ENCODE peak calls at places on chromosomes 6 and 20, in seven cellular contexts. M is H1, D is sigmoid colon, F is suprapubic skin, O is GM23338, J is upper lobe of left lung, Y is HepG2. B is an unnamed sample. For H3K4me1 and H3K36me3, the result is how much of the 10 kb centered on the place peaks cover.

GRCh38 chr20:46582648-46583047 is 32.2 kb upstream of the OCSTAMP start:
- DNase-seq in F (no peak), Y (no peak), M (no peak), J (no peak), O (no peak), D (peak), B (no peak)

GRCh38 chr6:160337301-160337700 is 10.9 kb upstream of the SLC22A3 start:
- DNase-seq in F (no peak), O (no peak), J (no peak), D (no peak), Y (no peak), M (no peak), B (no peak)

GRCh38 chr6:119543332-119543731 is 193.8 kb upstream of the MAN1A1 start:
- DNase-seq in M (no peak), D (no peak), O (no peak), F (no peak), Y (no peak), J (no peak), B (no peak)

GRCh38 chr6:20919677-20920385 is 385.6 kb downstream of the CDKAL1 start:
- DNase-seq in Y (no peak), J (no peak), D (no peak), F (no peak), M (no peak), O (no peak), B (no peak)

GRCh38 chr6:43636312-43636667 is 650 bp downstream of the MAD2L1BP start:
- DNase-seq in M (no peak), O (peak), J (no peak), Y (no peak), F (no peak), D (no peak), B (no peak)

GRCh38 chr6:31609519-31610406 is 5.3 kb upstream of the AIF1 start:
- DNase-seq in J (no peak), D (no peak), F (no peak), Y (no peak), O (no peak), M (no peak), B (no peak)

GRCh38 chr20:56616704-56617103 is 12.4 kb upstream of the TFAP2C start:
- DNase-seq in M (no peak), Y (no peak), F (no peak), O (no peak), J (no peak), D (no peak), B (no peak)

GRCh38 chr6:87373377-87373776 is 28.8 kb downstream of the C6orf163 start:
- DNase-seq in J (no peak), M (no peak), D (no peak), O (no peak), Y (no peak), F (no peak), B (no peak)

GRCh38 chr20:43744121-43744520 is 17.3 kb upstream of the GTSF1L start:
- DNase-seq in Y (no peak), F (no peak), M (no peak), D (no peak), O (no peak), J (no peak), B (no peak)

GRCh38 chr6:28719275-28719940 is 193.7 kb downstream of the GPX5 start:
- DNase-seq in O (peak), F (no peak), M (no peak), J (no peak), Y (peak), D (no peak), B (no peak)

DNA sequence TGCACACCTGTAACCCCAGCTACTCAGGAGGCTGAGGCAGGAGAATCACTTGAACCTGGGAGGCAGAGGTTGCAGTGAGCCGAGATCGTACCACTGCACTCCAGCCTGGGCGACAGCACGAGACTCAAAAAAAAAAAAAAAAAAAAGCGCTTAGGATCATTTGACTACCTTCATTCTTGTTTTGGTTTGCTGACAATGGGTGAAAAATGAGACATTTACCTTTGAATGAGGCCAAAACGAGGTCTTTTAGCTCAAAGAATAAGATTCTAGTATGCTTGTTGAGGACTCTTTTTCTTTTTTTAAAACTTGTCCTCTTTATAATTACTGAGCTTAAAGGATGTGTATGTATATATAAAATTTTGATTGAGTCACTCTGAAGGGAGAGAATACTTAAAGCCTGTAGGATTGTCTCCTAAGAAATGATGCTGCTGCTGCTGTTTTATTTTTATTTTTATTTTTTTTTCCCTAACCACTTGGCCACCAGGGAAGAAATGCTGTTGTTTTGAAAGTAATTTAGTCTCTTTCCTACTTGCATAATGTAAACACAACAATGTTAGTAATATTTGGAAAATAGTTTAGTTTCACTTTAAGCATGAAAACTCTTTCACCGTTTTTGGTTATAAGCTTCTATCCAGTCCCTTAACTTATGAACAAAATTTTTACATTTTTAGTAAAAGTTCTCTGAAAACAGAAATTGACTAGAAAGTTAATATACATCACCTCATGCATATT is 7.9 kb downstream of the UBR2 start:
- DNase-seq in Y (no peak), F (no peak), O (peak), J (no peak), M (no peak), D (no peak), B (no peak)
- H3K4me1 ChIP-seq in Y (under half), F (under half), O (under half), J (under half), M (under half), D (under half), B (under half)

DNA sequence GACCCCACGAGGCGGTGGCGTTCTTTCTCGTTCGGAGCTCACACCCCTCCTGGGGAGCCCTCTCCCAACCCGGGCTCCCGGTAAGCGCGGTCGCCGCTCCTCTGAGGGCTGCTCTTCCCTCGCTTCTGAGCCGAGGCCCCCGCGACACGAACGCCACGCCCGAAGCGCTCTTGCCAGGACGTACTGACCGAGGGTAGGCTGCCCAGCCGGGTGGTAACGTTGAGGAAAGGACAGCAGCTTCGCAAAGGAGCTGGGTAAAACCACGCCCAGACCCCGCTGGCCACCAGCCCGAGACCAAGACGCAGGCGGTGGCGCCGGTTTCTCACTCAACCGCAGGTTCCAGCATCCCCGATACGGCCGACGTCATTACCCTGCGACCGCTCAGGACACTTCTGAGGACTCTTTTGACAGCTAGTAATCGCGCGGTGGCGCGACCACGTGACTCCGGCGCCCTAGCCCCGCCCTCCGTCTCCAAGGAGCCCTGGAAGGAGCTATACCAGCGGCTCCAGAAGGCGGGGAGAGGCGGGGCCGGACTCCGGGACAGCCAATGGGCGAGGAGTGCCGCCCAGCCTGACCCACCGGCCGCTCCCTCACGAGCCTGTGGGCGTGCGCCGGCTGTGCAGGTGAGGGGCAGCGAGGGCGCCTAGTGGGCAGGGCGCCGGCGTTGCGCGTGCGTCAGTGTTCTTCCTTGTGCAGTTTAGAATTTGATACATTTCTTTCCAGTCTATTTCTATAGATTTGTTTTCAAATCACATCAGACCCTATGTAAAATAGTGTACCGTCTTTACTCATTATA is 4.0 kb upstream of the GZF1 start:
- DNase-seq in Y (peak), J (peak), F (peak), D (peak), M (peak), O (peak), B (peak)
- TF ChIP-seq POLR2AphosphoS5 in Y (peak), J (peak), F (peak), D (peak), M (peak), O (peak), B (peak)

DNA sequence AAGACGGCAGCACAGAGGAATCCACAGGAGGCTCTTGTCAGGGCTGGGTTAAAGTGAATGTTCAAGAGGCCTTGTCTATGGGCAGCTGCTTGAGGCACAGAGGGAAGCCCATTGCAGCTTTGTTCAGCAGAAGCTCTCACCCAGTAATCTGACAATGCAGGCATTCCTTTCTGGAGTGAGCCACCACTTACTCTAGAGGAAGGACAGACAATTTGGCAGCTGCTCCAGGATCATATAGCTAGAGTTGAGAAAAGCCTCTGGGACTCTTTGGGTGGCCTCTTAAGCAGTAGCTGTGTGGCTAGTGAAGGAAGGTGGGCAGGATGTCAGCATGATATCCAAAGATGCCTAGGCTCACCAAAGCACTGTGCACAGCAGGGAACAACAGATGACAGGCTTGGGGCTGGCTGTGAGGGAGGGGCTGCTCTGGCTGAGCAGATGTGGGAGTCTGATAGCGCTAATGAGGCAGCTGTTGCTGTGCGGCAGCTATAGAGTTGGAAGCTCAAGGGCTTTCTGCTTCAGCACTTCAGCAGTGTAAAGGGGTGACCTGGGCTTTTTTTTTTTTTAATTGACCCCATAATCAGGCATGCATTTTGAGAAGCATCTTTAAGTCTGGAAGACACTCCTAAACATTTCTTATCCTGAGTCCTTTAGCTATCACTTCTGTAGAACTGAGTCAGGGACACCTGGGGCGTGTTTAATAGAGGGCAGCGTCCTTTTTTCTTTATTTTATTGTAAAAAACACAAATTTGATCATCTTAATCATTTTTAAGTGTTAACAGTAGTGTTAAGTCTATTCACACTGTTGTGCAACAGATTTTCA is 27.2 kb downstream of the CMTR1 start:
- DNase-seq in M (no peak), D (no peak), O (no peak), J (no peak), F (no peak), Y (no peak), B (no peak)
- H3K36me3 ChIP-seq in M (under half), D (under half), O (under half), J (half or more), F (half or more), Y (half or more), B (under half)

GRCh38 chr6:148528292-148528691 is 185.7 kb downstream of the SASH1 start:
- DNase-seq in Y (no peak), O (peak), F (no peak), M (no peak), J (no peak), D (no peak), B (no peak)
- H3K4me1 ChIP-seq in Y (under half), O (under half), F (under half), M (under half), J (under half), D (under half), B (under half)

DNA sequence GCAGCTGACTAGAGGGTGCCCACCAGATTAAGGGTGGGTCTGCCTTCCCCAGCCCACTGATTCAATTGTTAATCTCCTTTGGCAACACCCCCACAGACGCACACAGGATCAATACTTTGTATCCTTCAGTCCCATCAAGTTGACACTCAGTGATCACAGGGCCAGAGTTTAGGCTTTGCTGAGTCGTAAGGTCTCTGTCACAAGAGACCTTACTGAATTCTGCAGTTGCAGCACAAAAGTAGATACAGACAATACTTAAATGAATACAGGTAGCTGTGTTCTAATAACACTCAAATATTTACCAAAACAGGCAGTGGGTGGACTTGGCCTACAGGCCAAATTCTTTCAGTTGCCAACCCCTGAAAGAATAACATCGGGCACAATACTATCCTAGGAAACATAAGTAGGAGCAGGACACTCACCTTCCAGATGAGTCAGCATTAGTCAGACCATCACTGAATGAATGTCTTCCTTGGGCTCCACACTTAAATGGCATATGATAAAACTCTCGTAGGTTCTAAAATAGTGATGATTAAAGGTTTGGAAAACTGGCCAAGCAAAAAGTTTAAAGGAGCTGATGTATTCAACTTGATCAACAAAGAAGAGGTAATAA is 190.0 kb downstream of the UBE3D start:
- DNase-seq in Y (no peak), F (no peak), M (no peak), D (no peak), O (no peak), J (no peak), B (no peak)
- TF ChIP-seq POLR2AphosphoS5 in Y (no peak), F (no peak), M (no peak), D (no peak), O (no peak), J (no peak), B (no peak)

GRCh38 chr20:33658929-33659328 is 3.2 kb upstream of the C20orf144 start:
- DNase-seq in O (no peak), F (no peak), J (no peak), Y (no peak), D (no peak), M (no peak), B (no peak)

GRCh38 chr20:33659341-33660034 is 2.6 kb upstream of the C20orf144 start:
- DNase-seq in J (no peak), D (peak), Y (no peak), M (no peak), F (no peak), O (no peak), B (no peak)

GRCh38 chr20:33658510-33658909 is 3.6 kb upstream of the C20orf144 start:
- DNase-seq in M (no peak), F (no peak), J (no peak), Y (no peak), D (no peak), O (no peak), B (no peak)

GRCh38 chr20:33660685-33661058 is 1.5 kb upstream of the C20orf144 start:
- DNase-seq in D (no peak), M (no peak), O (no peak), F (no peak), J (no peak), Y (no peak), B (no peak)

GRCh38 chr20:33660035-33660684 is 2.0 kb upstream of the C20orf144 start:
- DNase-seq in F (no peak), D (peak), J (no peak), O (no peak), Y (no peak), M (no peak), B (no peak)
- H3K36me3 ChIP-seq in F (under half), D (under half), J (under half), O (under half), Y (under half), M (under half), B (under half)

GRCh38 chr6:129853996-129854711 is 7.0 kb downstream of the TMEM244 start:
- DNase-seq in D (no peak), J (no peak), M (no peak), O (no peak), Y (no peak), F (no peak), B (no peak)
- H3K4me1 ChIP-seq in D (under half), J (under half), M (under half), O (under half), Y (under half), F (under half), B (under half)